ENCODE peak calls at places on chromosome 15, in nine cellular contexts. H is sigmoid colon, U is transverse colon, W is stomach, B is ovary, N is SK-N-SH, K is H1, I is K562, X is A549. C is an unnamed sample. For H3K4me1, the result is how much of the 10 kb centered on the place peaks cover.

GRCh38 chr15:66080791-66081475 is 172.6 kb downstream of the MEGF11 start:
- DNase-seq in K (no peak), X (peak), N (peak), H (peak), U (peak), W (no peak), I (peak), B (peak), C (no peak)

GRCh38 chr15:34241376-34242350 is 16.8 kb downstream of the EMC4 start:
- DNase-seq in K (no peak), N (peak), I (peak), W (no peak), X (peak), H (no peak), U (peak), B (no peak), C (no peak)

GRCh38 chr15:82907350-82907749 is 45.2 kb downstream of the HOMER2 start:
- DNase-seq in H (no peak), N (no peak), I (no peak), K (no peak), B (no peak), U (no peak), X (no peak), W (no peak), C (no peak)

GRCh38 chr15:99074446-99074845 is 30.4 kb upstream of the SYNM start:
- DNase-seq in I (no peak), W (no peak), N (no peak), X (no peak), K (no peak), B (no peak), H (no peak), U (no peak), C (no peak)

GRCh38 chr15:65952425-65953053 is 83.2 kb downstream of the RAB11A start:
- DNase-seq in X (peak), H (no peak), W (no peak), N (no peak), U (no peak), I (peak), B (peak), K (no peak), C (no peak)

GRCh38 chr15:36798366-36798765 is 218.9 kb downstream of the CDIN1 start:
- DNase-seq in X (peak), I (no peak), W (no peak), N (no peak), K (no peak), H (no peak), U (no peak), B (no peak), C (no peak)

GRCh38 chr15:88255496-88256171 is 905 bp downstream of the NTRK3 start:
- DNase-seq in I (no peak), X (peak), N (peak), W (no peak), K (no peak), H (no peak), B (no peak), U (no peak), C (no peak)

GRCh38 chr15:82778755-82779154 is 27.1 kb downstream of the FSD2 start:
- DNase-seq in I (no peak), B (no peak), H (no peak), N (no peak), U (no peak), W (no peak), X (no peak), K (no peak), C (peak)

GRCh38 chr15:37136666-37137065 is 36.3 kb upstream of the MEIS2 start:
- DNase-seq in K (no peak), N (no peak), H (no peak), X (no peak), W (no peak), I (no peak), B (no peak), U (no peak), C (no peak)

GRCh38 chr15:75823860-75824613 is 19.2 kb upstream of the UBE2Q2 start:
- DNase-seq in B (no peak), N (no peak), U (no peak), I (no peak), X (peak), K (no peak), W (no peak), H (no peak), C (peak)

GRCh38 chr15:75820206-75820605 is 23.0 kb upstream of the UBE2Q2 start:
- DNase-seq in K (no peak), U (no peak), X (no peak), N (no peak), B (no peak), I (no peak), W (no peak), H (no peak), C (no peak)

GRCh38 chr15:75821946-75822345 is 21.3 kb upstream of the UBE2Q2 start:
- DNase-seq in X (no peak), N (no peak), B (no peak), U (no peak), W (no peak), H (no peak), K (no peak), I (no peak), C (no peak)

GRCh38 chr15:75827691-75828090 is 15.6 kb upstream of the UBE2Q2 start:
- DNase-seq in X (no peak), K (no peak), W (no peak), U (no peak), H (no peak), N (no peak), I (no peak), B (no peak), C (peak)

GRCh38 chr15:75822685-75823278 is 20.5 kb upstream of the UBE2Q2 start:
- DNase-seq in H (no peak), K (no peak), W (no peak), X (no peak), N (no peak), U (no peak), I (no peak), B (no peak), C (no peak)
- TF ChIP-seq EP300 in H (no peak), K (no peak), W (no peak), X (no peak), N (no peak), U (no peak), I (no peak), B (no peak), C (no peak)

GRCh38 chr15:68789041-68789920 is 31.4 kb downstream of the ANP32A start:
- DNase-seq in N (no peak), H (no peak), K (no peak), U (no peak), W (peak), I (no peak), X (no peak), B (no peak), C (no peak)
- H3K4me1 ChIP-seq in N (under half), H (half or more), K (under half), U (under half), W (half or more), I (under half), X (under half), B (under half), C (half or more)

GRCh38 chr15:45201557-45202246 is 13.9 kb upstream of the SHF start:
- DNase-seq in X (no peak), H (no peak), I (no peak), U (no peak), B (no peak), W (no peak), K (no peak), N (no peak), C (no peak)
- H3K4me3 ChIP-seq in X (no peak), H (no peak), I (no peak), U (no peak), B (no peak), W (peak), K (peak), N (no peak), C (peak)

DNA sequence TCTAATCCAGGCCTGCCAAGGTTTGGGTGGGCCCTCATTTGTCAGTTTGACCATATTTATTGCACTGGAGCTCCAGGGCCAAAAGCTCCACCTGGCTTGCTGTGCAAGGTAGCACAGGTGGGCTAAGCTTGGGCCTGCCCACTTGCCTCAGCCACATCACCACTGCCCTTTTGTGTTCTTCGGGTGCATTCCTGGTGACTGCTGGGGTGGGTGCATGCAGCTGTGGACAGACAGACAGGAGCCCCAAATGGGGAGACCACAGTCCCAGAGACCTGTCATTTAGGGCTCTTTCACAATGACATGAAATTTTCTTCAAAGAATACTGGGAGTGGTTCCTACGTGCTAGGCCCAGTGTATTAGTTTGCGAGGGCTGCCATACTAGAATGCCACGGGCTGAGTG is 2.7 kb downstream of the MESP2 start:
- DNase-seq in B (no peak), I (no peak), H (no peak), X (no peak), K (no peak), W (no peak), U (no peak), N (no peak), C (no peak)
- TF ChIP-seq EP300 in B (no peak), I (no peak), H (no peak), X (no peak), K (no peak), W (no peak), U (no peak), N (no peak), C (no peak)

GRCh38 chr15:40637221-40637745 is 43.2 kb downstream of the KNL1 start:
- DNase-seq in N (peak), X (no peak), K (no peak), I (no peak), W (no peak), U (no peak), B (no peak), H (no peak), C (no peak)
- H3K4me1 ChIP-seq in N (under half), X (under half), K (under half), I (under half), W (under half), U (under half), B (under half), H (under half), C (under half)

DNA sequence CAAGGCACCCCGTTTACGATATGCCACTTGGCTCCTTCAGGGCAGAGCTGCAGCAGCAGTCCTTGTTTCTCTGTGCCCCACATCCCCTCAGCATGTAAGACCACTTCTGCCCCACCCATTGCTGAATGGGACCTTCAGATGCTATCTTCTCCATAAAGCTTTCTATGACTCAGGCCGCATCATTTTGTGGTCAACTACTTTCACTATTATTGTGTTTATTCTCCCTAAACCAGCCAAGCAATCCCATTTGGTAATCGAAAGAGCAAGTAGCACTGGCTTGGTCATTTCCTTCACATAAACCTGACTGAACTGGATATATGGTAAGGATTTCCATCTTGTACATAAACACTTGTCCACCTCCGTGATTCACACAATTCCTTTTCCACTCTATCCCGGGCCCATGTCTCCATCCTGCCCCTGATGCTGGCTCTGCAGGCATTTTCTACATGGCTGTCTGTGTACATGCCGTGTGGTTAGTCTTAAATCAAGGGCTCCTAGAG is 25.7 kb downstream of the LIPC start:
- DNase-seq in H (no peak), I (peak), N (no peak), U (no peak), B (no peak), X (no peak), K (no peak), W (no peak), C (no peak)
- H3K4me3 ChIP-seq in H (no peak), I (no peak), N (no peak), U (no peak), B (no peak), X (no peak), K (no peak), W (no peak), C (no peak)